ENCODE peak calls at places on chromosomes 12 and 14, in six cellular contexts. E, A, S, M, V and P are unnamed samples.

GRCh38 chr12:52801773-52802172 is 5.9 kb upstream of the KRT3 start:
- DNase-seq in E (no peak), A (no peak), S (no peak), M (no peak), V (no peak), P (no peak)

GRCh38 chr12:132428872-132429121 is 61.2 kb upstream of the FBRSL1 start:
- DNase-seq in E (no peak), A (no peak), S (no peak), M (no peak), V (no peak), P (no peak)

GRCh38 chr12:34399631-34400422 is 377.5 kb downstream of the ALG10 start:
- DNase-seq in E (peak), A (no peak), S (no peak), M (no peak), V (no peak), P (peak)

GRCh38 chr14:65453807-65454480 is 41.4 kb downstream of the FUT8 start:
- DNase-seq in E (no peak), A (no peak), S (no peak), M (no peak), V (no peak), P (no peak)

GRCh38 chr12:60265741-60266140 is 669.9 kb downstream of the SLC16A7 start:
- DNase-seq in E (no peak), A (no peak), S (no peak), M (no peak), V (no peak), P (no peak)

GRCh38 chr12:131117438-131118245 is 163.9 kb downstream of the ADGRD1 start:
- DNase-seq in E (no peak), A (no peak), S (no peak), M (no peak), V (no peak), P (no peak)

GRCh38 chr14:96138241-96138640 is 66.4 kb upstream of the BDKRB2 start:
- DNase-seq in E (no peak), A (no peak), S (no peak), M (no peak), V (no peak), P (no peak)

GRCh38 chr12:104006929-104007328 is 41.3 kb downstream of the TDG start:
- DNase-seq in E (no peak), A (no peak), S (peak), M (peak), V (no peak), P (no peak)

GRCh38 chr12:83147341-83147740 is 460.6 kb downstream of the TMTC2 start:
- DNase-seq in E (no peak), A (no peak), S (no peak), M (no peak), V (no peak), P (no peak)

GRCh38 chr14:91509878-91510170 is 286 bp downstream of the PPP4R3A start:
- DNase-seq in E (no peak), A (no peak), S (no peak), M (no peak), V (no peak), P (no peak)

GRCh38 chr14:61690039-61690438 is 5.3 kb upstream of the HIF1A start:
- DNase-seq in E (no peak), A (no peak), S (no peak), M (no peak), V (no peak), P (no peak)

GRCh38 chr14:38208825-38209562 is 1.3 kb downstream of the SSTR1 start:
- DNase-seq in E (no peak), A (no peak), S (no peak), M (no peak), V (no peak), P (no peak)

GRCh38 chr12:54891717-54892478 is 37.6 kb downstream of the MUCL1 start:
- DNase-seq in E (no peak), A (no peak), S (no peak), M (no peak), V (no peak), P (no peak)

GRCh38 chr14:50997712-50998111 is 53.4 kb upstream of the PYGL start:
- DNase-seq in E (no peak), A (no peak), S (no peak), M (no peak), V (no peak), P (no peak)